ENCODE peak calls at places on chromosomes 16 and 17, in nine cellular contexts. N, I, Y, Z, R, U, H, J and G are unnamed samples.
A peak's percentile ranks its signal among the peaks of the same experiment; 100 is the strongest.

GRCh38 chr16:13070268-13070667 is 168.9 kb downstream of the SHISA9 start:
- DNase-seq in N (no peak), I (no peak), Y (no peak), Z (no peak), R (no peak), U (no peak), H (peak; percentile 48), J (no peak), G (no peak)

GRCh38 chr17:57569860-57570259 is 175.2 kb downstream of the CCDC182 start:
- DNase-seq in N (peak; percentile 53), I (no peak), Y (no peak), Z (no peak), R (no peak), U (no peak), H (no peak), J (no peak), G (no peak)

GRCh38 chr17:1126801-1127550 is 52.8 kb downstream of the ABR start:
- DNase-seq in N (no peak), I (no peak), Y (no peak), Z (no peak), R (no peak), U (no peak), H (no peak), J (no peak), G (no peak)

GRCh38 chr16:67435758-67436164 is 4.8 kb downstream of the HSD11B2 start:
- DNase-seq in N (no peak), I (peak; percentile 46), Y (no peak), Z (no peak), R (no peak), U (no peak), H (no peak), J (no peak), G (no peak)

GRCh38 chr16:88464447-88465318 is 11.6 kb downstream of the ZFPM1 start:
- DNase-seq in N (peak; percentile 93), I (peak; percentile 66), Y (no peak), Z (no peak), R (no peak), U (no peak), H (no peak), J (no peak), G (peak; percentile 83)

GRCh38 chr16:29665294-29666077 is 2.4 kb downstream of the SPN start:
- DNase-seq in N (no peak), I (no peak), Y (no peak), Z (no peak), R (no peak), U (no peak), H (no peak), J (no peak), G (no peak)

GRCh38 chr17:65523411-65523810 is 38.0 kb downstream of the AXIN2 start:
- DNase-seq in N (no peak), I (no peak), Y (no peak), Z (no peak), R (no peak), U (no peak), H (no peak), J (no peak), G (no peak)

GRCh38 chr16:23520500-23520899 is 10.2 kb upstream of the GGA2 start:
- DNase-seq in N (no peak), I (no peak), Y (no peak), Z (no peak), R (no peak), U (no peak), H (no peak), J (no peak), G (no peak)

GRCh38 chr16:57131351-57131970 is 39.1 kb downstream of the CPNE2 start:
- DNase-seq in N (no peak), I (no peak), Y (no peak), Z (no peak), R (no peak), U (no peak), H (no peak), J (no peak), G (no peak)

GRCh38 chr16:72689851-72690250 is 358.1 kb downstream of the ZFHX3 start:
- DNase-seq in N (peak; percentile 30), I (no peak), Y (no peak), Z (no peak), R (no peak), U (no peak), H (no peak), J (no peak), G (no peak)
- TF ChIP-seq CTCF in N (peak; percentile 28), I (no peak), Y (no peak), Z (no peak), R (no peak), U (no peak), H (no peak), J (no peak), G (no peak)

DNA sequence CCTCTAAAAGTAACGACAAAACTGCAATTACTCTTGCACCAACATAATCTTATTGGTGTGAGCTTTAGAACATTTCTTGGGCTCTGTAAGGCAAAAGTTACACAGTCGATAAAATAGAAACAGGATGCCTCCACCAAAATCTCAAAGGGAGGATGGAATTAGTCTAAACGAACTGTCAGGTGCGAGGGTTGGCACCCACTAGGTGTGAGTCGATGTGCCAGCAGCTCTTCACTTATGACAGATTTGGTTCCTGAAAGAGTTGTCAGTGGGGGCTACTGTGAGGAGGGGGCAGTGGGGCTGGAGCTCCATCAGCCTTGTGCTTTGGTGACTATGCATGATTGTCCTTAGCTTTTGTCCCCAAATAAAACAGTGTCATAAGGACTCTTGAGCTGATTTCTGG is 422.9 kb downstream of the TMEM114 start:
- DNase-seq in N (no peak), I (no peak), Y (no peak), Z (no peak), R (no peak), U (no peak), H (no peak), J (no peak), G (no peak)
- TF ChIP-seq CTCF in N (no peak), I (no peak), Y (no peak), Z (no peak), R (no peak), U (no peak), H (no peak), J (no peak), G (no peak)

DNA sequence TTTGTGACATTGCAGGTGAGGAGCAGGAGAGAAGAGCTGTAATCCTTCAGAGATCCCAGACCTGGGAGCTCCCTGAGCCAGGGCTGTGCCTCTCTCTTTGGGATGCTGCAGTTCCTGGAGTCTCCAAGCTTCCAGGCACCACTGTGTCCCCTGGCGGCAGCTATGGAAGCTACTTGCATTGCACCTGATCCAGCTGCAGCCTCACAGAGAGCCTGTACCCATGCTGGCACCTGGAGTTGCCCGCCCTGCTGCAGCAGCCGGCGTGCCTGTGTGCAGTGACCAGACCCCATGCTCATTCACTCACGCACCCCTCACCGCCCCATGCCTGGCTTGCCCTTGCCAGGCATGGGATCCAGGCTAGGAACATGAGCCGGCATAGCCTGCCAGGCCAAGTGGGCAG is 51.8 kb upstream of the MED9 start:
- DNase-seq in N (no peak), I (no peak), Y (no peak), Z (no peak), R (no peak), U (no peak), H (peak; percentile 69), J (no peak), G (no peak)
- TF ChIP-seq CTCF in N (no peak), I (no peak), Y (no peak), Z (no peak), R (no peak), U (no peak), H (no peak), J (no peak), G (no peak)

GRCh38 chr17:78137392-78138203 is 7.0 kb downstream of the TMC8 start:
- DNase-seq in N (no peak), I (peak; percentile 72), Y (peak; percentile 35), Z (no peak), R (no peak), U (no peak), H (no peak), J (peak; percentile 68), G (peak; percentile 37)
- TF ChIP-seq CTCF in N (peak; percentile 44), I (peak; percentile 49), Y (no peak), Z (peak; percentile 35), R (peak; percentile 19), U (peak; percentile 62), H (no peak), J (peak; percentile 75), G (peak; percentile 47)

DNA sequence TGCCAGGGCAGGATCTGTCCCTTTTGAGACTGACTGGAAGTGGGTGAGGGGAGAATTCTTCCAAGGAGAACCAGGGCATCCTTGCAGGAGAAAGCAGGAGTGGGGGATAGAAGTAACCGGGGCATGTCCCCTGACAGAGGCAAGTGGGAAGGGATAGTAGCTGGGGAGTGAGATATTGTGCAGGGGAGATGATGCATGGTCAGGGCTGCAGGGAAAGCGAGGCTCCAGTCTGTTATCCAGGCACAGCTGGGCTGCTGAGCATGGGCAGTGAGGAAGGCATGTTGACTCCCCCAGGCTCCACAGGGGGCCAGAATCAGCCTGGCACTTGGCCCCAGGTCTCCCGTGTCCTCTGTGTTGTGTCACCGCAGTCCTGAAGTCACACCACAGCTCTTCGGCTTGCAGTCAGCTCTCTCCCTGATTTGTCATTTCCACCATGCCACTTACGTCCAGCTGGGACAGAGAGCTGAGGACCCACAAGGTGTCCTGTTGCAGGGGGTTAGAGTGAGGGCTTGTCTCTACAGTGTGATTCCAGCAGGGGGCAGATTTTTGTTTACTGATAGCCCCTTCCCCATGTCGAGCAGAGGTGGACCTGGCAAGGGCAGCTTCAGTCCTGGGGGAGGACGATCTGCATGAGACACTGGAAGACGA is 40.9 kb downstream of the B9D1 start:
- DNase-seq in N (no peak), I (no peak), Y (no peak), Z (no peak), R (no peak), U (no peak), H (no peak), J (no peak), G (no peak)
- TF ChIP-seq CTCF in N (peak; percentile 29), I (no peak), Y (no peak), Z (peak; percentile 5), R (no peak), U (no peak), H (no peak), J (peak; percentile 5), G (no peak)

GRCh38 chr17:14813649-14814048 is 451.5 kb downstream of the PMP22 start:
- DNase-seq in N (no peak), I (no peak), Y (no peak), Z (no peak), R (no peak), U (no peak), H (no peak), J (no peak), G (peak; percentile 15)
- TF ChIP-seq CTCF in N (peak; percentile 11), I (no peak), Y (no peak), Z (peak; percentile 11), R (no peak), U (peak; percentile 30), H (no peak), J (no peak), G (no peak)